ENCODE peak calls at places on chromosomes 6 and 20, in six cellular contexts. D, W, O, R, S and M are unnamed samples.

GRCh38 chr20:44209691-44210421 is 715 bp downstream of the OSER1 start:
- DNase-seq in D (no peak), W (peak), O (peak), R (peak), S (no peak), M (no peak)

GRCh38 chr6:116278478-116278822 is 1.3 kb downstream of the TSPYL1 start:
- DNase-seq in D (no peak), W (no peak), O (no peak), R (no peak), S (no peak), M (no peak)

GRCh38 chr6:14211596-14211961 is 94.0 kb downstream of the CD83 start:
- DNase-seq in D (peak), W (peak), O (peak), R (peak), S (no peak), M (peak)

GRCh38 chr6:132898376-132898775 is 84.0 kb downstream of the RPS12 start:
- DNase-seq in D (no peak), W (no peak), O (no peak), R (no peak), S (no peak), M (no peak)

GRCh38 chr6:53526000-53526399 is 18.9 kb downstream of the GCLC start:
- DNase-seq in D (no peak), W (no peak), O (no peak), R (no peak), S (no peak), M (no peak)

GRCh38 chr6:27332692-27333641 is 20.9 kb upstream of the POM121L2 start:
- DNase-seq in D (peak), W (peak), O (peak), R (peak), S (peak), M (peak)

GRCh38 chr6:36327226-36328009 is 9.3 kb downstream of the BNIP5 start:
- DNase-seq in D (no peak), W (no peak), O (no peak), R (no peak), S (no peak), M (peak)

GRCh38 chr6:53107091-53107490 is 41.5 kb downstream of the GCM1 start:
- DNase-seq in D (no peak), W (peak), O (no peak), R (no peak), S (no peak), M (no peak)

GRCh38 chr6:69181964-69182363 is 546.9 kb downstream of the ADGRB3 start:
- DNase-seq in D (no peak), W (no peak), O (no peak), R (no peak), S (no peak), M (no peak)

GRCh38 chr6:95279641-95280040 is 297.7 kb upstream of the MANEA start:
- DNase-seq in D (no peak), W (no peak), O (no peak), R (no peak), S (no peak), M (no peak)

GRCh38 chr6:115577270-115577669 is 483.4 kb downstream of the FRK start:
- DNase-seq in D (no peak), W (no peak), O (no peak), R (no peak), S (no peak), M (no peak)

GRCh38 chr6:149925974-149926777 is 3.3 kb upstream of the RAET1G start:
- DNase-seq in D (no peak), W (peak), O (peak), R (peak), S (peak), M (peak)

GRCh38 chr6:148365037-148365436 is 22.4 kb downstream of the SASH1 start:
- DNase-seq in D (no peak), W (no peak), O (no peak), R (no peak), S (no peak), M (no peak)

GRCh38 chr6:48689498-48689897 is 578.5 kb upstream of the PTCHD4 start:
- DNase-seq in D (no peak), W (no peak), O (no peak), R (no peak), S (no peak), M (no peak)

GRCh38 chr6:43495409-43495941 is 14.7 kb downstream of the LRRC73 start:
- DNase-seq in D (no peak), W (no peak), O (peak), R (no peak), S (peak), M (no peak)

GRCh38 chr6:122832515-122833228 is 43.6 kb downstream of the SMPDL3A start:
- DNase-seq in D (no peak), W (no peak), O (no peak), R (no peak), S (no peak), M (no peak)

GRCh38 chr6:161318456-161318855 is 44.6 kb upstream of the AGPAT4 start:
- DNase-seq in D (no peak), W (no peak), O (no peak), R (peak), S (no peak), M (no peak)

GRCh38 chr6:127266892-127267741 is 453 bp downstream of the RNF146 start:
- DNase-seq in D (peak), W (peak), O (peak), R (peak), S (peak), M (peak)

GRCh38 chr6:31900917-31901414 is 920 bp downstream of the ZBTB12 start:
- DNase-seq in D (no peak), W (no peak), O (no peak), R (no peak), S (peak), M (peak)

GRCh38 chr6:101085327-101085726 is 204.2 kb upstream of the ASCC3 start:
- DNase-seq in D (no peak), W (no peak), O (peak), R (no peak), S (no peak), M (no peak)

GRCh38 chr20:9520096-9520495 is 5.7 kb downstream of the LAMP5 start:
- DNase-seq in D (no peak), W (no peak), O (no peak), R (no peak), S (no peak), M (no peak)

GRCh38 chr6:29926081-29926794 is 16.1 kb upstream of the HLA-A start:
- DNase-seq in D (no peak), W (peak), O (no peak), R (no peak), S (no peak), M (no peak)

GRCh38 chr6:89146748-89147715 is 1.2 kb downstream of the PM20D2 start:
- DNase-seq in D (no peak), W (peak), O (peak), R (peak), S (no peak), M (peak)

GRCh38 chr6:80689700-80690099 is 583.2 kb downstream of the BCKDHB start:
- DNase-seq in D (no peak), W (no peak), O (peak), R (no peak), S (no peak), M (no peak)

GRCh38 chr6:154247119-154247814 is 109.3 kb downstream of the IPCEF1 start:
- DNase-seq in D (no peak), W (no peak), O (no peak), R (peak), S (no peak), M (no peak)

GRCh38 chr20:15236812-15237211 is 899.4 kb upstream of the FLRT3 start:
- DNase-seq in D (peak), W (peak), O (peak), R (peak), S (peak), M (peak)

GRCh38 chr6:151807513-151808330 is at the start of gene ESR1:
- DNase-seq in D (peak), W (no peak), O (peak), R (no peak), S (peak), M (peak)

GRCh38 chr6:44263357-44264100 is 1.8 kb downstream of the NFKBIE start:
- DNase-seq in D (no peak), W (peak), O (peak), R (no peak), S (no peak), M (no peak)

GRCh38 chr6:73079611-73079955 is 145.7 kb downstream of the KHDC1L start:
- DNase-seq in D (no peak), W (peak), O (peak), R (no peak), S (no peak), M (no peak)
- H2AFZ ChIP-seq in D (no peak), W (no peak), O (no peak), R (no peak), S (no peak), M (no peak)

GRCh38 chr6:34695729-34696188 is 808 bp downstream of the ILRUN start:
- DNase-seq in D (no peak), W (no peak), O (no peak), R (no peak), S (no peak), M (no peak)
- H2AK5ac ChIP-seq in D (no peak), W (peak), O (no peak), R (no peak), S (peak), M (no peak)

DNA sequence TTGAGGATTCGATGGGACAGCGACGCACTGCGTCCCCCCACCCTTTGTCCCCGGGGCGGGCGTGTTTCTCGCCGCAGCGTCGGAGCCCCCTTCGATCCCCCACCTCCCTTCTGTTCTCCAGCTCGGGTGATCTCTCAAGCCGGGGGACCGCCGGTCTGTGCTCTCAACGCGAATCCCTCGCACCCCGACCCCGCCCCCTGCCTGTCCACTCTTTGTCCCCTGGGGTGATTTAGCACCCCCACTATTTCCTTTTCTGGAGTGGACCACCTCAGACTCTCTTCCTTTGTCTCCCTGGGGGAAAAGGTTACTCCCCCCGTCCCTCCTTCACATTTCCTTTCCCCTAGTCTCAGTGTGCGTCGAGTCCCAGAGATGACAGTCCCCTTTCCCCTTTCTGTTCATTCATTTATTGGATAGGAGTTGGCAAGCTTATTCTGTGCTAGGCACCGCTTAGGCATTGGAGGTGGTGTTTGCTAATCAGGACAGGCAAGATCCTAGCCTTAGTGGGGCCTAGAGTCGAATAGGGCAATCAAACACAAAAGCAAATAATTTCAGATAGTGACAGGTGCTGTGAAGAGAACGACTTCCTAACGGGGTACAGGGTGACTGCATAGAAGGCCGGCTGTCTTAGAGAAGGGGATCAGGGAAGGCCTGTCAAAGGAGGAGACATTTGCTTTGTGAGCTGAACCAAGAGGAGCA is 671 bp downstream of the PTPN1 start:
- DNase-seq in D (no peak), W (no peak), O (no peak), R (peak), S (no peak), M (no peak)
- H2AFZ ChIP-seq in D (no peak), W (peak), O (no peak), R (peak), S (peak), M (no peak)

DNA sequence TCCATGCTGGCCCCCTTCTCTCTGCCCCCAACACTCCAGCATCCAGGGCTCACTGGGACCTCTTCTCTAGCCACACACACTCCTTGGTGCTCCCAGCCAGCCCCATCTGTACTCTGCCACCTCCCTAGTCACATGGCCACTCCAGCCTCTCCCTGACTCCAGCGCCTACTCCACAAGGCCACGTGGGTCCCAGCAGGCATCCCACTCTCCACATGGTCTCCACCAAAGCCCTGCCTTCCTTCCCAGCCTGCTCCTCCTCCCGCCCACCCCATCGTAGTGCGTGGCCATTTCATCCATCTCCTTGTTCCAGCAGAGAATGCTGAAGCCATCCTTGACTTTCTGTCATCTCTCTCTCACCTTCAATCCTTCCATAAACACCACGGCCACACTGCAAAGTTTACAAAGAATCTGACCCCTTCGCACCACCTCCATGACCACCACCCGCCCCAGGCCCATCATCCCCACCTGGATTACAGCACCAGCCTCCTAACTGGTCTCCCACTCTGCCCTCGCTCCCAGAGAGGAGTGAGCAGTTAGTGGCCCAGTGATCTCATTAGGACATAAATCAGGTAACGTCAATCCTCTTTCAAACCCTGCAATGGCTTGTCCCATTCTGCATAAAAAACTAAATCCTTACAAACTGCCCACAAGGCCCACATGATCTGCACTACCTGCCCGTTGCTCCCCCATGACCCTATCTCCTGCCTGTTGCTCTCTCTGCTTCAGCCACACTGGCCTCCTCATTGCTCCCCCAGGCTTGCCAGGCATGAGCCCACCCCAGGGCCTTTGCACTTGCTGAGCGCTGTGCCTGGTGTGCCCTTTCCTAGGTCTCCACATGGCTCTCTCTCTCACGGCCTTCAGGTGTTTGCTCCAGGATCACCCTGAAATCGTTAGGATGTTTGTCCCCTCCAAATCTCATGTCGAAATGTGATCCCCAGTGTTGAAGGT is 96.2 kb downstream of the GRM4 start:
- DNase-seq in D (no peak), W (no peak), O (no peak), R (no peak), S (no peak), M (no peak)
- H2AK5ac ChIP-seq in D (no peak), W (no peak), O (no peak), R (no peak), S (no peak), M (no peak)

DNA sequence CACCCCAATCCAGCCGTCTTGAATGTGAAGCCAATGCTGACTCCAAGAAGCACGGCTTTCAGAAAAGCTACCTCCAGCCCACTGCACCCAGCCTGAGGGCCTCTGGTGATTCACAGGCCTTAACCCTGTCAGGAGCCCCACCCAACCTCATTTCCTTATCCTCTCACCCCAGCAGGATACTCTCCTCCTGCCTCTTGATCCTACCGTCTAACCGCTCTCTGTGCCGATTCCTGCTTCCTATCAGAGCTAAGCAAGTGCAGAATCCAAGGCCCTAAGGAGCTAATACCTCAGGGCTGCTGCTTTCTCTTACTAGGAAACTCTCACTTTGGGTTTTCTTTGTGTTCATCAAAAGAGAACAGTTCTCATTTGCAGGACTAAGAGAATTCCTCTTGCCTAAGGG is 47.2 kb downstream of the TRERF1 start:
- DNase-seq in D (peak), W (peak), O (peak), R (no peak), S (peak), M (peak)
- H2AFZ ChIP-seq in D (no peak), W (no peak), O (no peak), R (no peak), S (no peak), M (no peak)

DNA sequence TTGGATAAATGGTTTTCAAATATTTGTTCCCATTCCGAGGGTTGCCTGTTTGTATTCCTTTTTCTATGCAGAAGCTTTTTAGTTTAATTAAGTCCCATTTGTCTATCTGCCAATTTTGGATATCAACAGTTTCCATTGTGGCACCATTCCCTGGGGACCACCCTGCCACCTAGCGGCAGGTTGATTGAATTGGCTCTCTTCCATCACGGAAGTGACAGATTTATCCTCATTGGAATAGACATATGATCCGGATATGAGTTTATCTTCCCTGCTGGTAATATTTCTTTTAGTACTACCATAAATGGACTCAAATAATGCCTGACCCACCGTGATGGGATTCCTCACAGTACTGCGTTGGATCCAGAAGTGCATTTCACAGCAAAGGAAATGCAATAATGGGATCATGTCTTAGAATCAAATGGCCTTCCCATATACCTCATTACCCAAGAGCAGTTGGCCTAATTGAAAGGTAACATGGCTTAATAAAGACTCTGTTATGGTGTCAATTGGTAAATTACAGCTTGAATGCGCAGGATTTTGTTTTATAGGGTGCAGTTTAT is 327.0 kb downstream of the BMP2 start:
- DNase-seq in D (no peak), W (peak), O (peak), R (peak), S (no peak), M (peak)
- H2AK5ac ChIP-seq in D (no peak), W (no peak), O (no peak), R (no peak), S (no peak), M (no peak)

GRCh38 chr6:134821397-134821796 is 128.5 kb downstream of the ALDH8A1 start:
- DNase-seq in D (no peak), W (no peak), O (no peak), R (no peak), S (no peak), M (no peak)
- H2AFZ ChIP-seq in D (no peak), W (no peak), O (no peak), R (no peak), S (no peak), M (no peak)

GRCh38 chr20:37528442-37529213 is 952 bp upstream of the BLCAP start:
- DNase-seq in D (no peak), W (no peak), O (no peak), R (no peak), S (no peak), M (no peak)

GRCh38 chr20:37526839-37527637 is 638 bp downstream of the BLCAP start:
- DNase-seq in D (no peak), W (peak), O (peak), R (no peak), S (peak), M (no peak)

GRCh38 chr20:37529214-37529967 is 1.7 kb upstream of the BLCAP start:
- DNase-seq in D (no peak), W (no peak), O (no peak), R (no peak), S (no peak), M (peak)

GRCh38 chr20:37526238-37526838 is 1.3 kb downstream of the BLCAP start:
- DNase-seq in D (no peak), W (peak), O (peak), R (no peak), S (peak), M (peak)

GRCh38 chr20:37527638-37528441 is at the start of gene BLCAP:
- DNase-seq in D (peak), W (peak), O (peak), R (peak), S (peak), M (peak)
- H2AK5ac ChIP-seq in D (peak), W (peak), O (peak), R (peak), S (peak), M (no peak)

DNA sequence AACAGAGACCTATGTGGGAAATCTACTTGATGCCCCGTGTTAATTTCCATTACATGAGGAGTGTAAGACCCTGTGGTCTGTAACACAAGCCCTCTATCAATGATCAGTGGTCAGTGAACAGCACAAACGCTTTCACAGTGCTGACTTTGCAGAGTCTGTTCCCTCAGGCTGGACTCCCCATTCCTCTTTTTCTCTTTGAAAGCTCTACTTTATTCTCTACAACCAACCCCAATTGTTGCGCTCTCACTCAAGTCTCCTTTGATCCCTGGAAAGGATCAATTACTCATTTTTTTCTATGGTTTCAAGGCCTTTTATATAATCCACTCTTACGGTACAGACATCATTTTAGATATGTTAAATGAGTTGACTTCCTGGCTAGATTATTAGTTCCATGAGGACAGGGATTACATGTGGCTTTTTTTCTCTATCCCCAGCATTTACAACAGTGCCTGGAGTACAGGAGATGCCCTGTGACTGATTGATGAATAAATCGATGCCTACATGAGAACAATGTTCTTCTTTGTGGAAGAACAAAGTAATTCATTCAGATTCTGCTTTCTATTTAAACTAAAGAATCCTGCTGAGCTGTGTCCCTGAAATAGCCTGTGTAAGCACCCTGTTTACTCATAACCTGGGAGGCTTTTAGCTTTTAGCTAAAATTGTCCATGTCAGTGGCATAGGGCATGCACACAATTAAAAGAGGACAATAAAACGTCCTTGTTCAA is 125.3 kb upstream of the BTBD3 start:
- DNase-seq in D (no peak), W (no peak), O (no peak), R (no peak), S (no peak), M (no peak)
- H2AFZ ChIP-seq in D (no peak), W (no peak), O (no peak), R (no peak), S (peak), M (no peak)